ENCODE peak calls at places on chromosomes 4 and X, in eight cellular contexts. I is cardiac muscle cell; X is transverse colon; Z is tibial artery; P is A549; N is CD4-positive, CD25-positive, alpha-beta regulatory T cell; L is right lobe of liver; O is HCT116. W is an unnamed sample.

GRCh38 chr4:536351-536972 is 37.5 kb downstream of the PIGG start:
- DNase-seq in I (no peak), X (no peak), Z (no peak), P (no peak), N (no peak), L (no peak), O (no peak), W (no peak)

GRCh38 chr4:104815593-104816156 is 321.0 kb upstream of the CXXC4 start:
- DNase-seq in I (no peak), X (no peak), Z (no peak), P (no peak), N (no peak), L (no peak), O (no peak), W (no peak)

GRCh38 chr4:22462693-22463092 is 53.2 kb downstream of the ADGRA3 start:
- DNase-seq in I (no peak), X (no peak), Z (no peak), P (no peak), N (no peak), L (no peak), O (no peak), W (no peak)

GRCh38 chr4:109921384-109921808 is 8.7 kb downstream of the EGF start:
- DNase-seq in I (no peak), X (no peak), Z (no peak), P (peak; percentile 18), N (no peak), L (no peak), O (no peak), W (no peak)

GRCh38 chr4:16642897-16643296 is 255.5 kb downstream of the LDB2 start:
- DNase-seq in I (no peak), X (no peak), Z (no peak), P (no peak), N (no peak), L (no peak), O (no peak), W (no peak)

GRCh38 chrX:133350751-133351150 is 64.5 kb downstream of the GPC4 start:
- DNase-seq in I (no peak), X (peak; percentile 25), Z (peak; percentile 52), P (no peak), N (no peak), L (no peak), O (no peak), W (no peak)

GRCh38 chrX:140815868-140816267 is 106.3 kb downstream of the LINC00632 start:
- DNase-seq in I (no peak), X (no peak), Z (no peak), P (no peak), N (no peak), L (no peak), O (no peak), W (no peak)

GRCh38 chr4:11313157-11313943 is 115.3 kb downstream of the HS3ST1 start:
- DNase-seq in I (no peak), X (no peak), Z (no peak), P (no peak), N (no peak), L (no peak), O (no peak), W (no peak)

GRCh38 chr4:108360857-108361820 is 192.4 kb upstream of the LEF1 start:
- DNase-seq in I (peak; percentile 23), X (no peak), Z (no peak), P (no peak), N (no peak), L (no peak), O (no peak), W (no peak)

GRCh38 chr4:145843148-145843547 is 95.5 kb downstream of the ZNF827 start:
- DNase-seq in I (no peak), X (no peak), Z (no peak), P (no peak), N (no peak), L (no peak), O (no peak), W (no peak)

GRCh38 chr4:16025268-16025667 is 58.6 kb downstream of the PROM1 start:
- DNase-seq in I (no peak), X (no peak), Z (no peak), P (no peak), N (no peak), L (no peak), O (no peak), W (no peak)

GRCh38 chr4:79917246-79917645 is 155.8 kb downstream of the ANTXR2 start:
- DNase-seq in I (no peak), X (peak; percentile 22), Z (no peak), P (peak; percentile 0), N (peak; percentile 7), L (peak; percentile 29), O (peak; percentile 42), W (peak; percentile 11)

GRCh38 chrX:155313766-155314165 is 20.6 kb downstream of the CLIC2 start:
- DNase-seq in I (no peak), X (no peak), Z (no peak), P (no peak), N (no peak), L (no peak), O (peak; percentile 2), W (no peak)

GRCh38 chrX:155544886-155545285 is 67.9 kb downstream of the TMLHE start:
- DNase-seq in I (no peak), X (no peak), Z (no peak), P (no peak), N (no peak), L (no peak), O (no peak), W (no peak)

GRCh38 chr4:14399919-14400706 is 602.2 kb upstream of the CPEB2 start:
- DNase-seq in I (no peak), X (no peak), Z (no peak), P (no peak), N (no peak), L (no peak), O (no peak), W (no peak)

GRCh38 chr4:76658231-76659102 is 223.4 kb downstream of the SHROOM3 start:
- DNase-seq in I (no peak), X (no peak), Z (no peak), P (no peak), N (no peak), L (no peak), O (no peak), W (no peak)

GRCh38 chr4:7147661-7148310 is 44.6 kb upstream of the SORCS2 start:
- DNase-seq in I (no peak), X (no peak), Z (no peak), P (no peak), N (no peak), L (no peak), O (no peak), W (no peak)

GRCh38 chr4:165079476-165079875 is 25.8 kb downstream of the TRIM75 start:
- DNase-seq in I (peak; percentile 59), X (peak; percentile 74), Z (no peak), P (no peak), N (no peak), L (peak; percentile 76), O (no peak), W (no peak)

GRCh38 chr4:1277667-1278335 is 11.9 kb upstream of the MAEA start:
- DNase-seq in I (no peak), X (no peak), Z (no peak), P (no peak), N (no peak), L (no peak), O (no peak), W (no peak)

GRCh38 chr4:2290974-2291704 is 29.2 kb upstream of the MXD4 start:
- DNase-seq in I (no peak), X (peak; percentile 51), Z (no peak), P (no peak), N (peak; percentile 39), L (no peak), O (no peak), W (peak; percentile 40)

GRCh38 chr4:175790067-175790466 is 22.0 kb downstream of the GPM6A start:
- DNase-seq in I (no peak), X (no peak), Z (no peak), P (no peak), N (no peak), L (no peak), O (no peak), W (no peak)

GRCh38 chrX:68719181-68719903 is 71.9 kb downstream of the STARD8 start:
- DNase-seq in I (no peak), X (no peak), Z (no peak), P (no peak), N (no peak), L (no peak), O (no peak), W (no peak)

GRCh38 chr4:3342182-3342854 is 49.5 kb downstream of the RGS12 start:
- DNase-seq in I (no peak), X (no peak), Z (no peak), P (peak; percentile 14), N (no peak), L (no peak), O (no peak), W (no peak)

GRCh38 chr4:157242871-157243270 is 22.3 kb downstream of the GRIA2 start:
- DNase-seq in I (no peak), X (no peak), Z (no peak), P (no peak), N (no peak), L (no peak), O (no peak), W (no peak)
- H3K9me3 ChIP-seq in I (no peaks in the 10 kb centered on the region), X (no peaks in the 10 kb centered on the region), Z (no peaks in the 10 kb centered on the region), P (no peaks in the 10 kb centered on the region), N (no peaks in the 10 kb centered on the region), L (no peaks in the 10 kb centered on the region), O (no peaks in the 10 kb centered on the region), W (no peaks in the 10 kb centered on the region)

GRCh38 chrX:144722307-144722706 is 525.0 kb upstream of the SPANXN1 start:
- DNase-seq in I (no peak), X (no peak), Z (no peak), P (no peak), N (no peak), L (no peak), O (no peak), W (no peak)
- H3K9me3 ChIP-seq in I (no peaks in the 10 kb centered on the region), X (no peaks in the 10 kb centered on the region), Z (no peaks in the 10 kb centered on the region), P (no peaks in the 10 kb centered on the region), N (no peaks in the 10 kb centered on the region), L (no peaks in the 10 kb centered on the region), O (no peaks in the 10 kb centered on the region), W (no peaks in the 10 kb centered on the region)

GRCh38 chrX:55098691-55099090 is 9.9 kb downstream of the PAGE2 start:
- DNase-seq in I (no peak), X (no peak), Z (no peak), P (no peak), N (no peak), L (no peak), O (no peak), W (no peak)
- H3K9me3 ChIP-seq in I (no peaks in the 10 kb centered on the region), X (no peaks in the 10 kb centered on the region), Z (no peaks in the 10 kb centered on the region), P (no peaks in the 10 kb centered on the region), N (no peaks in the 10 kb centered on the region), L (no peaks in the 10 kb centered on the region), O (no peaks in the 10 kb centered on the region), W (no peaks in the 10 kb centered on the region)

GRCh38 chrX:997631-998137 is 214.8 kb downstream of the CRLF2 start:
- DNase-seq in I (no peak), X (no peak), Z (no peak), P (no peak), N (no peak), L (no peak), O (no peak), W (no peak)

GRCh38 chrX:1006156-1006730 is 206.2 kb downstream of the CRLF2 start:
- DNase-seq in I (no peak), X (no peak), Z (no peak), P (no peak), N (no peak), L (no peak), O (no peak), W (no peak)

DNA sequence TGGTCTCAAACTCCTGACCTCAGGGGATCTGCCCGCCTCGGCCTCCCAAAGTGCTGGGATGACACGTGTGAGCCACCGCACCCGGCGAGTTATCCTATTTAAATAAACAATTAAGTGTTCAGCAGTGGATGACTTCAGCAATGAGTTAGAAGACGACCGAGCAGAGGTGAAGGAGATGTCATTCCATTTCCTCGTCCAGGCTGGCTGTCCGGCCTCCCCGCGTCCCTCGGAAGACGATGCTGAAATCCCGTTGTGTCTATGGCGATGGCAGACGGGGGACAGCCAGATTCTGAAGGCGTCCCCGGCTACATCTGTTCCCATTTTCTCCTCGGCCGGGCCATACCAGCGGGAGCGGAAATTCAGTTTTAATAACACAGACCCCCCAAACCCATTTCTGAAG is 209.8 kb downstream of the CRLF2 start:
- DNase-seq in I (no peak), X (no peak), Z (no peak), P (no peak), N (no peak), L (no peak), O (no peak), W (no peak)
- H3K9me3 ChIP-seq in I (no peaks in the 10 kb centered on the region), X (no peaks in the 10 kb centered on the region), Z (no peaks in the 10 kb centered on the region), P (no peaks in the 10 kb centered on the region), N (no peaks in the 10 kb centered on the region), L (no peaks in the 10 kb centered on the region), O (no peaks in the 10 kb centered on the region), W (no peaks in the 10 kb centered on the region)